ENCODE peak calls at places on chromosomes 5 and 9, in seven cellular contexts. One of them, this sample, is unnamed.

GRCh38 chr9:69931340-69931739 is 110.7 kb downstream of the CFAP95 start:
- DNase-seq in A549: no peak
- DNase-seq in sigmoid colon: no peak
- DNase-seq in H1: no peak
- DNase-seq in ovary: no peak
- DNase-seq in tibial nerve: no peak
- DNase-seq in HepG2: peak
- DNase-seq in this sample: no peak

GRCh38 chr9:130174025-130174424 is 1.8 kb downstream of the NCS1 start:
- DNase-seq in A549: no peak
- DNase-seq in sigmoid colon: peak
- DNase-seq in H1: no peak
- DNase-seq in ovary: no peak
- DNase-seq in tibial nerve: no peak
- DNase-seq in HepG2: no peak
- DNase-seq in this sample: no peak

GRCh38 chr9:4050686-4051315 is 249.1 kb downstream of the GLIS3 start:
- DNase-seq in A549: no peak
- DNase-seq in sigmoid colon: no peak
- DNase-seq in H1: no peak
- DNase-seq in ovary: no peak
- DNase-seq in tibial nerve: no peak
- DNase-seq in HepG2: no peak
- DNase-seq in this sample: no peak

GRCh38 chr9:131582466-131583341 is 37.4 kb downstream of the PRRT1B start:
- DNase-seq in A549: no peak
- DNase-seq in sigmoid colon: no peak
- DNase-seq in H1: no peak
- DNase-seq in ovary: no peak
- DNase-seq in tibial nerve: no peak
- DNase-seq in HepG2: no peak
- DNase-seq in this sample: no peak

GRCh38 chr5:122312670-122312988 is 592 bp downstream of the SNCAIP start:
- DNase-seq in A549: no peak
- DNase-seq in sigmoid colon: no peak
- DNase-seq in H1: no peak
- DNase-seq in ovary: peak
- DNase-seq in tibial nerve: no peak
- DNase-seq in HepG2: no peak
- DNase-seq in this sample: no peak

GRCh38 chr5:154945695-154946301 is 4.9 kb downstream of the MRPL22 start:
- DNase-seq in A549: peak
- DNase-seq in sigmoid colon: no peak
- DNase-seq in H1: no peak
- DNase-seq in ovary: no peak
- DNase-seq in tibial nerve: no peak
- DNase-seq in HepG2: no peak
- DNase-seq in this sample: no peak

GRCh38 chr5:139862313-139862712 is 66.7 kb downstream of the PSD2 start:
- DNase-seq in A549: no peak
- DNase-seq in sigmoid colon: no peak
- DNase-seq in H1: no peak
- DNase-seq in ovary: no peak
- DNase-seq in tibial nerve: no peak
- DNase-seq in HepG2: no peak
- DNase-seq in this sample: no peak

GRCh38 chr9:12972608-12973589 is 198.1 kb downstream of the LURAP1L start:
- DNase-seq in A549: no peak
- DNase-seq in sigmoid colon: peak
- DNase-seq in H1: no peak
- DNase-seq in ovary: no peak
- DNase-seq in tibial nerve: no peak
- DNase-seq in HepG2: peak
- DNase-seq in this sample: peak

GRCh38 chr5:27315541-27316282 is 277.3 kb upstream of the CDH9 start:
- DNase-seq in A549: no peak
- DNase-seq in sigmoid colon: no peak
- DNase-seq in H1: no peak
- DNase-seq in ovary: no peak
- DNase-seq in tibial nerve: no peak
- DNase-seq in HepG2: no peak
- DNase-seq in this sample: no peak

GRCh38 chr9:27485158-27485557 is 38.9 kb upstream of the IFNK start:
- DNase-seq in A549: no peak
- DNase-seq in sigmoid colon: no peak
- DNase-seq in H1: no peak
- DNase-seq in ovary: no peak
- DNase-seq in tibial nerve: no peak
- DNase-seq in HepG2: no peak
- DNase-seq in this sample: no peak

GRCh38 chr5:149632311-149633251 is 51.3 kb downstream of the ARHGEF37 start:
- DNase-seq in A549: peak
- DNase-seq in sigmoid colon: peak
- DNase-seq in H1: peak
- DNase-seq in ovary: no peak
- DNase-seq in tibial nerve: no peak
- DNase-seq in HepG2: no peak
- DNase-seq in this sample: peak

DNA sequence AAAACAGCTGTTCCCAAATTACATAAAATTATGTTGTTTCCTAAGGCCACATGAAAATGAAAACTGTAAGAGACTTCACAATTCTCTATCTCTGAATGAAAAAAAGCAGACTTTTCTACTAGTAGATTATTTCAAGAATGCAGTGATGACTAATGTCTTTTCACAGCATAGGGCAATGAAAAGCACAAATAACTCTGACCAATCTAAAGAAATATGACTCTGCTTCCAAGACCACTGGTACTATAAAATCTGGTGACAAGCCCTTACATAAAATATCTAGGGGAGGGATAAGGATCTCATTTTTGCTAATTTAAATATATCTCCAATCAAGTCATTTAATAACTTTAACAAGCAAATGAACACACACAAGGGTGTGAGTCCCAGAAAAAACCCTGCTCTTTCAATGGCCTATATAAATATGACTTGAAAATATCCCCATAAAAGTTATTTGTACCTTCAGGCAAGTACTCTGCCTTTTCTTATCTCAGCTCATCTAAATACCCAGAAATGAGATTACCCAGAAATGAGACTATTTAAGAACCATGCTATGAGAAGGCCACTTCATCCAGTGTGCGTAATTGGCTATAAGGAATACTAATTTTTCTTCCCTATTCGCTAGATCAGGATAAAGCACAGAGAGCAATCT is 105.2 kb downstream of the GNAQ start:
- DNase-seq in A549: peak
- DNase-seq in sigmoid colon: no peak
- DNase-seq in H1: no peak
- DNase-seq in ovary: no peak
- DNase-seq in tibial nerve: no peak
- DNase-seq in HepG2: no peak
- DNase-seq in this sample: no peak
- TF ChIP-seq EP300 in A549: no peak
- TF ChIP-seq EP300 in sigmoid colon: no peak
- TF ChIP-seq EP300 in H1: no peak
- TF ChIP-seq EP300 in ovary: no peak
- TF ChIP-seq EP300 in tibial nerve: no peak
- TF ChIP-seq EP300 in HepG2: no peak
- TF ChIP-seq EP300 in this sample: no peak

GRCh38 chr5:68181039-68181599 is 34.4 kb upstream of the PIK3R1 start:
- DNase-seq in A549: no peak
- DNase-seq in sigmoid colon: no peak
- DNase-seq in H1: no peak
- DNase-seq in ovary: no peak
- DNase-seq in tibial nerve: no peak
- DNase-seq in HepG2: no peak
- DNase-seq in this sample: no peak

GRCh38 chr5:68178579-68178978 is 37.0 kb upstream of the PIK3R1 start:
- DNase-seq in A549: peak
- DNase-seq in sigmoid colon: no peak
- DNase-seq in H1: no peak
- DNase-seq in ovary: no peak
- DNase-seq in tibial nerve: no peak
- DNase-seq in HepG2: no peak
- DNase-seq in this sample: no peak

GRCh38 chr5:68180286-68181038 is 35.1 kb upstream of the PIK3R1 start:
- DNase-seq in A549: no peak
- DNase-seq in sigmoid colon: no peak
- DNase-seq in H1: no peak
- DNase-seq in ovary: no peak
- DNase-seq in tibial nerve: no peak
- DNase-seq in HepG2: no peak
- DNase-seq in this sample: no peak

GRCh38 chr5:68182534-68182933 is 33.0 kb upstream of the PIK3R1 start:
- DNase-seq in A549: no peak
- DNase-seq in sigmoid colon: no peak
- DNase-seq in H1: no peak
- DNase-seq in ovary: no peak
- DNase-seq in tibial nerve: no peak
- DNase-seq in HepG2: no peak
- DNase-seq in this sample: no peak

GRCh38 chr5:68182094-68182493 is 33.5 kb upstream of the PIK3R1 start:
- DNase-seq in A549: no peak
- DNase-seq in sigmoid colon: no peak
- DNase-seq in H1: no peak
- DNase-seq in ovary: no peak
- DNase-seq in tibial nerve: no peak
- DNase-seq in HepG2: no peak
- DNase-seq in this sample: no peak
- TF ChIP-seq POLR2A in A549: no peak
- TF ChIP-seq POLR2A in sigmoid colon: no peak
- TF ChIP-seq POLR2A in H1: no peak
- TF ChIP-seq POLR2A in ovary: no peak
- TF ChIP-seq POLR2A in tibial nerve: no peak
- TF ChIP-seq POLR2A in HepG2: no peak
- TF ChIP-seq POLR2A in this sample: no peak

GRCh38 chr9:120735009-120735408 is 20.7 kb upstream of the MEGF9 start:
- DNase-seq in A549: no peak
- DNase-seq in sigmoid colon: no peak
- DNase-seq in H1: no peak
- DNase-seq in ovary: no peak
- DNase-seq in tibial nerve: no peak
- DNase-seq in HepG2: no peak
- DNase-seq in this sample: no peak

GRCh38 chr9:120734607-120735006 is 20.3 kb upstream of the MEGF9 start:
- DNase-seq in A549: no peak
- DNase-seq in sigmoid colon: no peak
- DNase-seq in H1: no peak
- DNase-seq in ovary: no peak
- DNase-seq in tibial nerve: no peak
- DNase-seq in HepG2: no peak
- DNase-seq in this sample: no peak

GRCh38 chr9:120737411-120737810 is 23.1 kb upstream of the MEGF9 start:
- DNase-seq in A549: no peak
- DNase-seq in sigmoid colon: no peak
- DNase-seq in H1: no peak
- DNase-seq in ovary: no peak
- DNase-seq in tibial nerve: no peak
- DNase-seq in HepG2: no peak
- DNase-seq in this sample: no peak

GRCh38 chr9:120733190-120733589 is 18.9 kb upstream of the MEGF9 start:
- DNase-seq in A549: no peak
- DNase-seq in sigmoid colon: no peak
- DNase-seq in H1: no peak
- DNase-seq in ovary: no peak
- DNase-seq in tibial nerve: no peak
- DNase-seq in HepG2: peak
- DNase-seq in this sample: no peak

GRCh38 chr9:120735415-120736126 is 21.3 kb upstream of the MEGF9 start:
- DNase-seq in A549: peak
- DNase-seq in sigmoid colon: no peak
- DNase-seq in H1: no peak
- DNase-seq in ovary: no peak
- DNase-seq in tibial nerve: no peak
- DNase-seq in HepG2: peak
- DNase-seq in this sample: no peak
- TF ChIP-seq EP300 in A549: peak
- TF ChIP-seq EP300 in sigmoid colon: no peak
- TF ChIP-seq EP300 in H1: no peak
- TF ChIP-seq EP300 in ovary: no peak
- TF ChIP-seq EP300 in tibial nerve: peak
- TF ChIP-seq EP300 in HepG2: peak
- TF ChIP-seq EP300 in this sample: no peak

DNA sequence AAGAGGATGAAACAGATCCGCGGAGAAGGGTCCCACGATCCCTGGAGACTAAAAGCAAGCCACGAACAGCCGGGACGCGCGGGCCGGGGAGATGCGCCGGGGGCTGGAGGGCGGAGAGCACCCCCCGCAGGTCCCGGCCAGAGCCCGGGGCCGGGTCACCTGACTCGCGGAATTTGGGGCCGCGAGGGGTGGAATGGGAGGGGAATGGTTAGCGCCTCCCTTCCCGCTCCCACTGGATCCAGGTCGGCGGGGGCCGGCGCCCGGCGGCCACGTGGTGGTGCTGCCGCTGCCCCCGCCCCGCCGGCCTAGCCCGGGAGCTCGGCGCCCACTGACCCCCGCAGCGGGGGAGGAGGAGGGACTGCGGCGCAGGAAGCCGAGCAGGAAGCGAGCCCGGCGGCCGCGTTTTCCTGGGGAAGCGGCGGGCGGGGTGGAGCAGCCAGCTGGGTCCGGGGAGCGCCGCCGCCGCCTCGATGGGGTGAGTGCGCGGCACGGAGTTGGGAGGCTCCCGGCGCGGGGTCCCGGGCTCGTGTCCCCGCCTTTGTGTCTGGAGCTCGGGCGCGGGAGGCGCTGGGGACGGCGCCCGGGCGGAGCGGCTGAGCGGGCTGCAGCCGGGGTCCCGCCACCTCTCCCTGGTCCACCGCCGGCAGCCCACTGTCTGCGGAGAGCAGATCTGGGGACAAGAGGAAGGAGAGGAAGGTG is at the start of gene RAI14:
- DNase-seq in A549: peak
- DNase-seq in sigmoid colon: peak
- DNase-seq in H1: peak
- DNase-seq in ovary: peak
- DNase-seq in tibial nerve: peak
- DNase-seq in HepG2: peak
- DNase-seq in this sample: peak
- TF ChIP-seq POLR2A in A549: peak
- TF ChIP-seq POLR2A in sigmoid colon: peak
- TF ChIP-seq POLR2A in H1: no peak
- TF ChIP-seq POLR2A in ovary: peak
- TF ChIP-seq POLR2A in tibial nerve: peak
- TF ChIP-seq POLR2A in HepG2: no peak
- TF ChIP-seq POLR2A in this sample: peak